ENCODE peak calls at places on chromosomes 4 and X, in eight cellular contexts. X, M, R, U, J, T, V and Y are unnamed samples.

GRCh38 chr4:73979407-73979806 is 2.4 kb downstream of the PF4 start:
- DNase-seq in X (no peak), M (no peak), R (no peak), U (no peak), J (no peak), T (no peak), V (no peak), Y (no peak)

GRCh38 chr4:133157460-133158160 is 8.5 kb downstream of the PCDH10 start:
- DNase-seq in X (no peak), M (no peak), R (no peak), U (no peak), J (no peak), T (no peak), V (no peak), Y (no peak)

GRCh38 chr4:154427149-154427548 is 64.5 kb downstream of the DCHS2 start:
- DNase-seq in X (no peak), M (no peak), R (no peak), U (no peak), J (no peak), T (no peak), V (no peak), Y (no peak)

GRCh38 chr4:69658133-69658532 is 5.1 kb upstream of the UGT2A1 start:
- DNase-seq in X (no peak), M (no peak), R (no peak), U (no peak), J (no peak), T (no peak), V (no peak), Y (no peak)

GRCh38 chr4:47839259-47839658 is 1.4 kb upstream of the CORIN start:
- DNase-seq in X (peak; percentile 55), M (peak; percentile 48), R (no peak), U (no peak), J (no peak), T (no peak), V (peak; percentile 86), Y (no peak)

GRCh38 chr4:3707423-3708102 is 58.6 kb upstream of the ADRA2C start:
- DNase-seq in X (no peak), M (no peak), R (no peak), U (no peak), J (peak; percentile 26), T (peak; percentile 34), V (peak; percentile 3), Y (no peak)

GRCh38 chr4:59612235-59612634 is 1587.9 kb upstream of the ADGRL3 start:
- DNase-seq in X (no peak), M (no peak), R (no peak), U (no peak), J (no peak), T (peak; percentile 41), V (peak; percentile 88), Y (no peak)

GRCh38 chr4:148749403-148749802 is 307.2 kb upstream of the NR3C2 start:
- DNase-seq in X (no peak), M (no peak), R (no peak), U (no peak), J (no peak), T (no peak), V (no peak), Y (no peak)

GRCh38 chrX:51148848-51149247 is 183.8 kb upstream of the NUDT10 start:
- DNase-seq in X (no peak), M (no peak), R (no peak), U (no peak), J (no peak), T (no peak), V (no peak), Y (peak; percentile 38)

GRCh38 chrX:79182616-79183015 is 38.1 kb downstream of the GPR174 start:
- DNase-seq in X (peak; percentile 22), M (no peak), R (no peak), U (no peak), J (no peak), T (no peak), V (no peak), Y (no peak)

GRCh38 chrX:69321006-69321655 is 155.9 kb upstream of the PJA1 start:
- DNase-seq in X (no peak), M (no peak), R (no peak), U (no peak), J (no peak), T (no peak), V (no peak), Y (no peak)

GRCh38 chrX:15619053-15619772 is 18.5 kb upstream of the ACE2 start:
- DNase-seq in X (no peak), M (no peak), R (no peak), U (no peak), J (no peak), T (peak; percentile 4), V (peak; percentile 0), Y (peak; percentile 2)

GRCh38 chr4:181645489-181645888 is 597.7 kb upstream of the TENM3 start:
- DNase-seq in X (no peak), M (no peak), R (no peak), U (no peak), J (no peak), T (no peak), V (no peak), Y (no peak)

GRCh38 chr4:156654410-156654809 is 317.2 kb downstream of the PDGFC start:
- DNase-seq in X (no peak), M (no peak), R (no peak), U (no peak), J (no peak), T (no peak), V (no peak), Y (no peak)

GRCh38 chr4:41647368-41647767 is 101.2 kb downstream of the PHOX2B start:
- DNase-seq in X (no peak), M (no peak), R (no peak), U (no peak), J (no peak), T (no peak), V (no peak), Y (no peak)

GRCh38 chr4:178185517-178185916 is 743.3 kb upstream of the AGA start:
- DNase-seq in X (no peak), M (no peak), R (no peak), U (no peak), J (no peak), T (no peak), V (no peak), Y (no peak)

GRCh38 chrX:48508400-48509244 is at the start of gene PORCN:
- DNase-seq in X (peak; percentile 92), M (peak; percentile 84), R (peak; percentile 82), U (peak; percentile 60), J (peak; percentile 86), T (no peak), V (peak; percentile 85), Y (no peak)

GRCh38 chr4:99490286-99490685 is 20.5 kb upstream of the C4orf17 start:
- DNase-seq in X (no peak), M (no peak), R (no peak), U (no peak), J (no peak), T (no peak), V (no peak), Y (no peak)

GRCh38 chrX:24955372-24955771 is 60.4 kb downstream of the ARX start:
- DNase-seq in X (no peak), M (no peak), R (no peak), U (no peak), J (no peak), T (no peak), V (no peak), Y (no peak)

GRCh38 chr4:41396214-41396613 is 139.5 kb downstream of the UCHL1 start:
- DNase-seq in X (no peak), M (no peak), R (no peak), U (no peak), J (no peak), T (no peak), V (no peak), Y (no peak)

GRCh38 chrX:2374086-2374485 is 126.7 kb downstream of the DHRSX start:
- DNase-seq in X (no peak), M (no peak), R (no peak), U (no peak), J (no peak), T (no peak), V (peak; percentile 86), Y (no peak)